ENCODE peak calls at places on chromosomes 7 and 10, in seven cellular contexts. C is prostate gland, R is kidney, A is heart left ventricle, F is tibial nerve, N is AG10803, D is lower leg skin. Z is an unnamed sample.

GRCh38 chr10:3907514-3907913 is 122.5 kb upstream of the KLF6 start:
- DNase-seq in C (no peak), A (peak; percentile 53), N (peak; percentile 65), F (no peak), D (peak; percentile 47), R (no peak), Z (no peak)

GRCh38 chr7:51035696-51036095 is 253.0 kb upstream of the GRB10 start:
- DNase-seq in R (no peak), D (no peak), F (no peak), A (no peak), C (no peak), N (peak; percentile 71), Z (no peak)

GRCh38 chr10:112952282-112952991 is 2.4 kb downstream of the TCF7L2 start:
- DNase-seq in F (no peak), R (peak; percentile 78), A (peak; percentile 19), C (no peak), D (no peak), N (no peak), Z (peak; percentile 65)

GRCh38 chr10:101215397-101216206 is 13.7 kb downstream of the LBX1 start:
- DNase-seq in D (no peak), F (no peak), N (no peak), C (no peak), A (no peak), R (no peak), Z (no peak)

GRCh38 chr7:7808626-7809025 is 90.2 kb upstream of the RPA3 start:
- DNase-seq in F (no peak), C (no peak), D (no peak), A (no peak), N (no peak), R (no peak), Z (no peak)

GRCh38 chr10:50279489-50279888 is 28.2 kb upstream of the ASAH2 start:
- DNase-seq in D (no peak), C (no peak), N (no peak), A (no peak), F (no peak), R (no peak), Z (peak; percentile 6)

GRCh38 chr10:103752680-103753248 is 102.6 kb downstream of the SH3PXD2A start:
- DNase-seq in R (no peak), C (no peak), A (no peak), F (no peak), D (no peak), N (no peak), Z (peak; percentile 70)

GRCh38 chr10:97407211-97407951 is 6.2 kb upstream of the RRP12 start:
- DNase-seq in R (no peak), C (peak; percentile 61), F (no peak), A (peak; percentile 51), N (peak; percentile 81), D (no peak), Z (peak; percentile 87)

GRCh38 chr10:131673396-131673795 is 227.4 kb upstream of the PPP2R2D start:
- DNase-seq in F (no peak), R (peak; percentile 26), D (no peak), N (no peak), C (no peak), A (no peak), Z (no peak)

GRCh38 chr10:21929070-21929469 is 74.5 kb downstream of the DNAJC1 start:
- DNase-seq in D (no peak), C (no peak), N (no peak), A (no peak), R (no peak), F (no peak), Z (no peak)

GRCh38 chr10:10313099-10313875 is 704.4 kb upstream of the CELF2 start:
- DNase-seq in D (no peak), R (no peak), F (no peak), N (no peak), C (no peak), A (no peak), Z (no peak)

GRCh38 chr10:3538291-3538849 is 246.6 kb downstream of the KLF6 start:
- DNase-seq in R (no peak), F (no peak), A (no peak), N (peak; percentile 61), D (no peak), C (no peak), Z (no peak)

GRCh38 chr10:101397140-101397539 is 43.2 kb downstream of the BTRC start:
- DNase-seq in N (peak; percentile 62), F (no peak), D (no peak), R (no peak), C (no peak), A (peak; percentile 27), Z (peak; percentile 12)

GRCh38 chr10:94627511-94627910 is 56.0 kb upstream of the CYP2C18 start:
- DNase-seq in A (no peak), C (no peak), N (no peak), F (no peak), R (no peak), D (no peak), Z (no peak)

GRCh38 chr10:103111031-103111917 is 81.8 kb downstream of the NT5C2 start:
- DNase-seq in A (no peak), N (peak; percentile 40), D (no peak), C (no peak), F (no peak), R (no peak), Z (no peak)

GRCh38 chr10:29257106-29257783 is 31.6 kb upstream of the LYZL1 start:
- DNase-seq in R (peak; percentile 93), C (peak; percentile 62), A (peak; percentile 27), F (peak; percentile 68), N (peak; percentile 93), D (peak; percentile 65), Z (no peak)

GRCh38 chr10:113957013-113957412 is 86.7 kb upstream of the ADRB1 start:
- DNase-seq in A (no peak), N (peak; percentile 84), R (no peak), D (no peak), C (peak; percentile 44), F (no peak), Z (no peak)

GRCh38 chr10:52115823-52116222 is 198.3 kb upstream of the DKK1 start:
- DNase-seq in A (no peak), N (no peak), R (no peak), C (no peak), F (no peak), D (no peak), Z (no peak)

GRCh38 chr7:32890553-32891045 is 961 bp downstream of the KBTBD2 start:
- DNase-seq in R (no peak), D (peak; percentile 57), A (no peak), C (peak; percentile 53), F (no peak), N (peak; percentile 63), Z (no peak)

GRCh38 chr7:148973256-148973655 is 55.0 kb downstream of the PDIA4 start:
- DNase-seq in C (no peak), D (no peak), R (no peak), A (no peak), N (no peak), F (no peak), Z (no peak)

GRCh38 chr7:16770657-16771329 is 17.2 kb downstream of the TSPAN13 start:
- DNase-seq in R (no peak), D (peak; percentile 23), F (no peak), C (peak; percentile 36), N (no peak), A (no peak), Z (no peak)

GRCh38 chr7:16765436-16765859 is 11.9 kb downstream of the TSPAN13 start:
- DNase-seq in D (no peak), R (no peak), C (peak; percentile 45), N (no peak), A (no peak), F (no peak), Z (no peak)

GRCh38 chr7:16762177-16762576 is 8.6 kb downstream of the TSPAN13 start:
- DNase-seq in F (no peak), D (no peak), R (no peak), C (no peak), N (no peak), A (no peak), Z (no peak)

GRCh38 chr7:16759840-16760239 is 6.3 kb downstream of the TSPAN13 start:
- DNase-seq in N (no peak), C (no peak), R (no peak), D (no peak), A (no peak), F (no peak), Z (no peak)

GRCh38 chr7:16764942-16765341 is 11.4 kb downstream of the TSPAN13 start:
- DNase-seq in F (no peak), N (no peak), D (no peak), R (no peak), A (no peak), C (no peak), Z (no peak)
- H3K4me3 ChIP-seq in F (no peak overlapping the region), N (no peak overlapping the region), D (no peak overlapping the region), R (no peak overlapping the region), A (no peak overlapping the region), C (no peak overlapping the region), Z (no peak overlapping the region)

DNA sequence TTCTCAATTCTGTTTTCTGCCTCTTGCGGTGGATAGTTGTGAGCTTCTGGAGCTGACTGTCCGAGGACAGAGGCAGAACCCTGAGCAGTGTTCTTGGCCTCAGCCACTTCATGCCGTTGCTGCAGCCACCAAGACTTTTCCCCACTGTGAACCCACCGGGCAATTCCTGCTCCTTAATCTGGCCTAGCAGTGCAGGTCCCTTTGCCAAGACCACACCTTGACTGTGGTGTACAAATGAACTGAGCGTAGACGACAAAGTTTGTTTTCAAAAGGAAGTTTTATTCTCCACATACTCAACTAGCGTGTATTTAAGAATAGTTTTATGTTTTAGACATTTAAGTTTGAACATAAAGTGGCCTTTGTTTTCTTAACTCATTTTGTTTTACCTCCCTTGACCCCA is 29.4 kb downstream of the SLC25A28 start:
- DNase-seq in C (no peak), N (no peak), D (no peak), R (no peak), F (no peak), A (no peak), Z (no peak)
- H3K4me3 ChIP-seq in C (no peak overlapping the region), N (no peak overlapping the region), D (no peak overlapping the region), R (no peak overlapping the region), F (no peak overlapping the region), A (no peak overlapping the region), Z (no peak overlapping the region)

DNA sequence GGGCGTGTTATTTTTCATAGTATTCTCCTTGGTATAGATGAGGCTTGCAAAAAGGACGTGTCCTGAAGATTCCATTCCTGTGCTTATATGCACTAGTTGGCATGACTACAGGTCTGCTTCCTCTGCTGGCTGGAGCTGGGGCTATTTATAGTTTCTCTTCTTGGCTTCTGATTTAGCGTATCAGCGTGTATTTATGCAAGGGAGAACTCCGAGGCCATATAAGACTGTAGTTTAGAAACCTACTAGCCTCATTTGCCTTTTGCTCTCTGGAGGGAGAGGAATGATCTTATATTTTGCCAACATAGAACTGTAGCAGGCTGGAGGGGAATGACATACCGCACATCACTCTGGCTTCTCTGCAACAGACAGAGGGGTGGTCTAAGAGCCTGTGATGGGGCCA is 39.7 kb downstream of the CACNB2 start:
- DNase-seq in A (peak; percentile 44), F (no peak), C (peak; percentile 38), R (no peak), D (no peak), N (peak; percentile 62), Z (no peak)
- H3K4me3 ChIP-seq in A (peak overlapping the region; percentile 6), F (no peak overlapping the region), C (no peak overlapping the region), R (no peak overlapping the region), D (no peak overlapping the region), N (no peak overlapping the region), Z (no peak overlapping the region)

GRCh38 chr7:155763721-155764431 is 48.4 kb downstream of the SHH start:
- DNase-seq in D (no peak), F (no peak), C (no peak), A (no peak), N (peak; percentile 21), R (peak; percentile 77), Z (peak; percentile 46)
- H3K4me3 ChIP-seq in D (no peak overlapping the region), F (no peak overlapping the region), C (no peak overlapping the region), A (no peak overlapping the region), N (no peak overlapping the region), R (no peak overlapping the region), Z (no peak overlapping the region)

Z was measured in H7.